ENCODE peak calls at places on chromosomes 13 and 19, in four cellular contexts. S, N, H and G are unnamed samples.

GRCh38 chr19:2337329-2337707 is 8.8 kb downstream of the SPPL2B start:
- DNase-seq in H (no peak), S (peak), N (no peak), G (peak)

GRCh38 chr13:34276764-34277163 is 458.8 kb downstream of the RFC3 start:
- DNase-seq in N (no peak), H (no peak), S (no peak), G (no peak)

GRCh38 chr13:45479661-45480060 is 14.9 kb downstream of the COG3 start:
- DNase-seq in S (no peak), N (no peak), H (no peak), G (no peak)

GRCh38 chr13:23018143-23018542 is 162.6 kb upstream of the SGCG start:
- DNase-seq in H (no peak), S (no peak), N (no peak), G (no peak)

GRCh38 chr13:66689628-66690027 is 540.5 kb downstream of the PCDH9 start:
- DNase-seq in H (no peak), N (no peak), S (peak), G (peak)

GRCh38 chr19:1312732-1313694 is 27.3 kb downstream of the EFNA2 start:
- DNase-seq in S (peak), N (no peak), H (no peak), G (peak)

GRCh38 chr13:41546372-41547252 is 89.3 kb downstream of the RGCC start:
- DNase-seq in N (no peak), S (peak), H (no peak), G (peak)

GRCh38 chr13:102642475-102642874 is 45.7 kb downstream of the TPP2 start:
- DNase-seq in H (no peak), S (no peak), N (peak), G (peak)

GRCh38 chr19:34041922-34042521 is 130.3 kb upstream of the LSM14A start:
- DNase-seq in N (peak), H (no peak), S (peak), G (no peak)

GRCh38 chr13:66424417-66424816 is 805.7 kb downstream of the PCDH9 start:
- DNase-seq in S (no peak), H (peak), N (no peak), G (peak)

GRCh38 chr19:2413629-2414028 is 13.8 kb downstream of the TIMM13 start:
- DNase-seq in S (no peak), N (no peak), H (no peak), G (no peak)

GRCh38 chr13:98150836-98151489 is 8.1 kb downstream of the FARP1 start:
- DNase-seq in N (no peak), S (no peak), H (no peak), G (no peak)

GRCh38 chr19:10088949-10089554 is 2.9 kb downstream of the SHFL start:
- DNase-seq in H (no peak), S (no peak), N (no peak), G (no peak)

GRCh38 chr13:110702591-110703526 is 3.1 kb downstream of the CARS2 start:
- DNase-seq in N (no peak), H (no peak), S (peak), G (peak)

GRCh38 chr13:24148414-24149305 is 11.9 kb upstream of the SPATA13 start:
- DNase-seq in H (peak), N (no peak), S (peak), G (peak)

GRCh38 chr19:6648141-6648715 is 21.7 kb downstream of the TNFSF14 start:
- DNase-seq in H (no peak), S (no peak), N (no peak), G (no peak)

GRCh38 chr19:4065430-4066175 is 1.1 kb downstream of the ZBTB7A start:
- DNase-seq in S (peak), N (peak), H (peak), G (peak)

GRCh38 chr13:27634231-27634630 is 12.5 kb downstream of the POLR1D start:
- DNase-seq in S (no peak), N (no peak), H (no peak), G (peak)

DNA sequence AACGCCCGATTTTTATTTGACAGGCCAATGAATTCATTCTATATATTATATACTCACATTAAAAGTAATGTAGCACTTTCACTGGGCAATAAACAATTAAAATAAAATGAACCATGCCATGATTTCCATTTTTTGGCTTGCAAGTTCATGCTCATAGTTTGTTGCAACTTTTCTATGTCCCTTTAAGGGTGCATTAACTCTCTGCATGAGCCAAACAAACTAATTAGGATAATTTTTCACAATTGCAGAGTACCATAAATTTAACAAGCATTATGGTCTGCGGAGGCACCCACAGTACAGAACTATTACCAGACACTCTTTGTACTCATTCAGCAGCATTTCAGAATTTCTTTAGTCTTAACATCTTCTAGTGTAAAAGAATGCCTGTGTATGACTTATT is 1.4 kb downstream of the LHFPL6 start:
- DNase-seq in H (no peak), N (no peak), S (no peak), G (no peak)
- H3K4me3 ChIP-seq in H (peak), N (peak), S (peak), G (no peak)

GRCh38 chr19:38211779-38212178 is 12.2 kb downstream of the DPF1 start:
- DNase-seq in H (no peak), S (no peak), N (no peak), G (no peak)

GRCh38 chr19:38209152-38209551 is 14.9 kb downstream of the DPF1 start:
- DNase-seq in H (no peak), S (no peak), N (no peak), G (no peak)

GRCh38 chr19:38209671-38210457 is 14.2 kb downstream of the DPF1 start:
- DNase-seq in H (no peak), N (peak), S (no peak), G (no peak)

GRCh38 chr19:38211206-38211605 is 12.8 kb downstream of the DPF1 start:
- DNase-seq in S (no peak), N (no peak), H (no peak), G (no peak)

DNA sequence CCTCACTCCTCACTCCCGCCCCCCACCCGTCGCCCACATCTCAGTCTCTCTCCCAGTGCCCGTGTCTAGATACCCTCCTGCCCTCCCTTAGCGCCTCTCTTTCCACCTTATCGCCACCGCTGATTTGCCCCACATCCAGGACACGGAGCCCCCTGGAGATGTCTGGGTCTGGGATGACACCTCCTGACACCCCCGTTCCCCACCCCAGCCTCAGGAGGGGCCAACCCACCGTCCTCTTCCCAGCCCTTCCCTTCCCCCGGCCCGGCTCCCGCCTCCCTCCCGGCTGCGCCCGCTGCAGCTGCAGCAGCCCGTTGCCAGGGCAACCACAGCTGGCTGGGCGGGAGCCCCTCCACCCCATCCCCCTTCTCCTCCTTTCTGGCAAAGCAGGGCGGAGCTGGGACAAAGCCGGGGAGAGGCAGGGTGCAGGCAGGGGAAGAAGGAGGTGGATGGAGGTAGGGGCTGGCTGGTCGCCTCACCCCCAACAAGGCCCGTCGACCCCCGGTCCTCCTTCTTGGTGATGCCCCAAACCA is 13.5 kb downstream of the DPF1 start:
- DNase-seq in S (no peak), N (no peak), H (no peak), G (no peak)
- H3K4me3 ChIP-seq in S (peak), N (no peak), H (no peak), G (no peak)

GRCh38 chr19:49364083-49364687 is 508 bp downstream of the DKKL1 start:
- DNase-seq in N (no peak), H (no peak), S (no peak), G (no peak)

GRCh38 chr19:49361438-49362047 is 673 bp downstream of the TEAD2 start:
- DNase-seq in S (peak), N (peak), H (peak), G (peak)

GRCh38 chr19:49363265-49364082 is at the start of gene DKKL1:
- DNase-seq in H (peak), S (peak), N (peak), G (peak)

GRCh38 chr19:49362926-49363264 is 679 bp upstream of the TEAD2 start:
- DNase-seq in S (peak), H (no peak), N (peak), G (no peak)

GRCh38 chr19:49362048-49362925 is at the start of gene TEAD2:
- DNase-seq in H (no peak), N (peak), S (peak), G (peak)
- H3K4me3 ChIP-seq in H (peak), N (peak), S (peak), G (peak)

GRCh38 chr19:38247126-38247525 is 9.0 kb downstream of the PPP1R14A start:
- DNase-seq in S (no peak), H (no peak), N (no peak), G (no peak)

GRCh38 chr19:38248421-38248820 is 7.8 kb downstream of the PPP1R14A start:
- DNase-seq in S (no peak), N (no peak), H (no peak), G (no peak)

GRCh38 chr19:38245826-38246498 is 10.2 kb downstream of the PPP1R14A start:
- DNase-seq in S (peak), N (peak), H (no peak), G (no peak)

GRCh38 chr19:38250428-38250820 is 5.8 kb downstream of the PPP1R14A start:
- DNase-seq in N (no peak), S (no peak), H (no peak), G (no peak)

GRCh38 chr19:38247734-38248268 is 8.4 kb downstream of the PPP1R14A start:
- DNase-seq in N (no peak), H (no peak), S (no peak), G (no peak)
- H3K4me3 ChIP-seq in N (no peak), H (no peak), S (no peak), G (no peak)

GRCh38 chr19:57578487-57579205 is at the start of gene ZNF416:
- DNase-seq in H (peak), S (peak), N (peak), G (peak)

GRCh38 chr19:57587529-57587928 is 3.6 kb downstream of the ZIK1 start:
- DNase-seq in H (peak), S (peak), N (no peak), G (peak)

GRCh38 chr19:57583521-57584416 is at the start of gene ZIK1:
- DNase-seq in H (peak), N (peak), S (peak), G (peak)

DNA sequence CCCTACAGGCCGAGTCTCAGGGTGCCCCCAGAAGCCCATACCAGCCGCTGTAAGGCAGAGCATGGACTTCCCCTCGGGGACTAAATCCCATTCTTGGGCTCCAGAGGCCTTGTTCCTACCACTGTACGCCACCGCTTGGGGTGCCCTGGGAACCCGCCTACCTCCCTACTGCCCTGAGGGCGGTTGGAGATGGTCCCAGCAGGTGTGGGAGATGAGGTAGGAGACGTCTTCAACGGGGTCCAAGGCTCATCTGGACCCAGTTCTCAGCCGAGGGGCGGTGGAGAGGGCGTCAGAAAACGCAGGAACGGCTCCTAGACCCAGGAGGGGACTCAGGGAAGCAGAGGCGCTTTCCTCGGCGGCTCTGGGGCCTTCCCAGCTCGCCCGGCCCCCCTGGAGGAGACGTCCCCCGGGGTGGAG is 833 bp upstream of the ZIK1 start:
- DNase-seq in S (no peak), H (no peak), N (no peak), G (no peak)
- H3K4me3 ChIP-seq in S (no peak), H (no peak), N (peak), G (peak)

GRCh38 chr19:39497850-39498261 is 891 bp upstream of the DLL3 start:
- DNase-seq in S (no peak), N (no peak), H (no peak), G (peak)
- H3K4me3 ChIP-seq in S (peak), N (no peak), H (no peak), G (no peak)